ENCODE peak calls at places on chromosomes 5 and 9, in nine cellular contexts. Y is lower lobe of right lung, B is GM23338, J is body of pancreas, P is breast epithelium, Z is IMR-90, M is brain microvascular endothelial cell, K is tibial nerve, W is osteoblast. X is an unnamed sample.
A peak's percentile ranks its signal among the peaks of the same experiment; 100 is the strongest.

GRCh38 chr9:16267336-16268036 is 603.0 kb downstream of the BNC2 start:
- DNase-seq in Y (no peak), B (no peak), J (peak; percentile 37), P (no peak), Z (peak; percentile 57), M (peak; percentile 77), K (no peak), W (peak; percentile 77), X (no peak)

GRCh38 chr5:96633820-96634219 is 28.4 kb upstream of the CAST start:
- DNase-seq in Y (no peak), B (no peak), J (no peak), P (no peak), Z (peak; percentile 71), M (no peak), K (no peak), W (no peak), X (no peak)

GRCh38 chr5:151456321-151456940 is 9.0 kb downstream of the SLC36A1 start:
- DNase-seq in Y (no peak), B (no peak), J (no peak), P (no peak), Z (no peak), M (no peak), K (no peak), W (no peak), X (no peak)

GRCh38 chr5:179805529-179806249 is 977 bp downstream of the MGAT4B start:
- DNase-seq in Y (peak; percentile 72), B (peak; percentile 65), J (peak; percentile 51), P (no peak), Z (no peak), M (no peak), K (no peak), W (peak; percentile 98), X (peak; percentile 73)

GRCh38 chr9:137757613-137758029 is 120.0 kb upstream of the CACNA1B start:
- DNase-seq in Y (no peak), B (no peak), J (no peak), P (no peak), Z (peak; percentile 86), M (peak; percentile 56), K (no peak), W (peak; percentile 93), X (no peak)

GRCh38 chr9:127838375-127839078 is 15.9 kb downstream of the ENG start:
- DNase-seq in Y (peak; percentile 82), B (no peak), J (peak; percentile 47), P (no peak), Z (peak; percentile 93), M (peak; percentile 82), K (no peak), W (peak; percentile 99), X (peak; percentile 97)

GRCh38 chr9:32970554-32970953 is 30.9 kb downstream of the APTX start:
- DNase-seq in Y (no peak), B (no peak), J (no peak), P (no peak), Z (no peak), M (no peak), K (no peak), W (no peak), X (no peak)

GRCh38 chr5:58699762-58700118 is 116.9 kb downstream of the RAB3C start:
- DNase-seq in Y (no peak), B (no peak), J (no peak), P (no peak), Z (no peak), M (no peak), K (no peak), W (no peak), X (no peak)

GRCh38 chr5:135625061-135625460 is 46.3 kb upstream of the CXCL14 start:
- DNase-seq in Y (no peak), B (no peak), J (no peak), P (no peak), Z (no peak), M (no peak), K (no peak), W (no peak), X (no peak)

GRCh38 chr5:135625961-135626360 is 47.2 kb upstream of the CXCL14 start:
- DNase-seq in Y (no peak), B (no peak), J (no peak), P (no peak), Z (no peak), M (no peak), K (no peak), W (no peak), X (no peak)

GRCh38 chr5:135623186-135623715 is 44.5 kb upstream of the CXCL14 start:
- DNase-seq in Y (no peak), B (no peak), J (no peak), P (no peak), Z (no peak), M (no peak), K (no peak), W (no peak), X (no peak)

GRCh38 chr5:135626636-135627035 is 47.8 kb upstream of the CXCL14 start:
- DNase-seq in Y (no peak), B (no peak), J (no peak), P (no peak), Z (no peak), M (no peak), K (no peak), W (no peak), X (no peak)

DNA sequence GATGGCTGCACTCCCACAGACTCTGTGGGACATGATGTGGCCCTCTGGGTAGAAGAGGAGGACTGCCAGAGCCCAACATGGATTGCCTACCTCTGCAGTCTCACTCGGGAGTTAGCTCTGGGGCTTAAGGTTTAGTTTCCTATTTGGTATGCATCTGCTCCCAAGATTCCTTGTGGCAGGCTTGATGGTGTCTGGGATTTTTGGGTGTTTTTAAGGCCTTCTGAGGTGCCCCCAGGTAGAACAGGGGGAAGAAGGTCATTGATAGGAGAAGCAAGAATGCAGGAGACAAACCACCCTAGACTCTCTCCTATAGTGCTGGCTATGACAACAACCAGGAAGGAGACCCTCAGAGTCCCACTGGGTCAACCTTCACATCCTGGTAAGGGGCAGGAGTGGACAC is 46.7 kb upstream of the CXCL14 start:
- DNase-seq in Y (no peak), B (no peak), J (no peak), P (no peak), Z (no peak), M (no peak), K (no peak), W (no peak), X (no peak)
- H3K27me3 ChIP-seq in Y (no peaks in the 10 kb centered on the region), B (no peaks in the 10 kb centered on the region), J (no peaks in the 10 kb centered on the region), P (no peaks in the 10 kb centered on the region), Z (no peaks in the 10 kb centered on the region), M (no peaks in the 10 kb centered on the region), K (no peaks in the 10 kb centered on the region), W (no peaks in the 10 kb centered on the region), X (no peaks in the 10 kb centered on the region)

GRCh38 chr9:35842020-35842745 is 13.2 kb downstream of the TMEM8B start:
- DNase-seq in Y (no peak), B (no peak), J (no peak), P (no peak), Z (no peak), M (no peak), K (no peak), W (no peak), X (no peak)

GRCh38 chr9:35839926-35840325 is 10.9 kb downstream of the TMEM8B start:
- DNase-seq in Y (no peak), B (no peak), J (no peak), P (no peak), Z (no peak), M (no peak), K (no peak), W (no peak), X (no peak)

GRCh38 chr9:35842795-35843194 is 13.8 kb downstream of the TMEM8B start:
- DNase-seq in Y (no peak), B (no peak), J (no peak), P (no peak), Z (no peak), M (no peak), K (no peak), W (no peak), X (no peak)

GRCh38 chr9:35844628-35845301 is 15.7 kb downstream of the TMEM8B start:
- DNase-seq in Y (no peak), B (peak; percentile 64), J (peak; percentile 43), P (peak; percentile 49), Z (peak; percentile 94), M (peak; percentile 86), K (no peak), W (peak; percentile 98), X (no peak)

GRCh38 chr9:35840901-35841900 is 12.2 kb downstream of the TMEM8B start:
- DNase-seq in Y (no peak), B (no peak), J (no peak), P (no peak), Z (no peak), M (no peak), K (no peak), W (no peak), X (no peak)
- H3K27ac ChIP-seq in Y (no peak overlapping the region), B (no peak overlapping the region), J (no peak overlapping the region), P (no peak overlapping the region), Z (no peak overlapping the region), M (no peak overlapping the region), K (no peak overlapping the region), W (no peak overlapping the region), X (no peak overlapping the region)

GRCh38 chr5:93591323-93591945 is 8.4 kb downstream of the NR2F1 start:
- DNase-seq in Y (no peak), B (no peak), J (no peak), P (no peak), Z (no peak), M (no peak), K (no peak), W (no peak), X (no peak)

GRCh38 chr5:93589812-93590215 is 6.8 kb downstream of the NR2F1 start:
- DNase-seq in Y (no peak), B (no peak), J (no peak), P (no peak), Z (no peak), M (no peak), K (no peak), W (no peak), X (no peak)

GRCh38 chr5:93588586-93589347 is 5.7 kb downstream of the NR2F1 start:
- DNase-seq in Y (no peak), B (no peak), J (no peak), P (no peak), Z (peak; percentile 59), M (no peak), K (no peak), W (no peak), X (no peak)

GRCh38 chr5:93589348-93589662 is 6.3 kb downstream of the NR2F1 start:
- DNase-seq in Y (no peak), B (no peak), J (no peak), P (no peak), Z (no peak), M (no peak), K (no peak), W (no peak), X (no peak)

DNA sequence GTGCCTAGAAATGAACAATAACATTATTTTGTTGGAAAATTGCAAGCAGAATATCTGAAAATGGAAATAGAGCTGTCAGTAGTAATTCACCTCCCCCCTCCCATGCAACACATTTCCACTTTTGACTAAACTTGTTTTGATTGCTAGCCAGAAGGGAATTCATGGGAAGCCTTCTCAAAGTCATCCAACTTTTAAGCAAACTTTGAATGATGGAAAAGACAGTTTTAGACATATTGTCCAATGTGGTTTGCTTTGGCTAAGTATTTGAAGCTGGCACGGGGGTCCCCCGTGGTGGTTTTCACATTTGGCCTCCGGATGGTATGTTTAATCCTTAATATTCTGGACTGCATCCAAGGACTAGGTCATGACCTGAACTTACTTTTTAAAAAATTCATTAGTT is 7.5 kb downstream of the NR2F1 start:
- DNase-seq in Y (no peak), B (no peak), J (no peak), P (no peak), Z (no peak), M (no peak), K (no peak), W (no peak), X (no peak)
- H3K4me3 ChIP-seq in Y (peak overlapping the region; percentile 27), B (no peak overlapping the region), J (no peak overlapping the region), P (peak overlapping the region; percentile 63), Z (peak overlapping the region; percentile 0), M (peak overlapping the region; percentile 68), K (no peak overlapping the region), W (no peak overlapping the region), X (no peak overlapping the region)

DNA sequence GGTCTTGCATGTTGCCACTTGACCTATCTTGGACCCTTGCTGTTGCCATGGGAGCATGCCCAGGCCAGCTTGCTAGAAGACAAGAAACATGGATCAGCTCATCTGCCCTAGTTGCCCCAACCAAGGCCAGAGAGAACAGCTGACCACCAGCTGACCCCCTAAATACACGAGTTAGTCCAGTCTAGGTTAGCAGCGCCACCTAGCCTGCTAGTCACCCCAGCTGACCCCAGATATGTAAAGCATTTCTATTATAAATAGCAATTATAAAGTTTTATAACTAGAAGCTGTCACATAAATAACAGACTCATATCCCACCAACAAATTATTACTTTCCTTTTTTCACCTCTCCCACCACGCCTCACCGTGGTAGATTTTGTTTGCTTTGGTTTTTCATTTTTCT is 387.8 kb downstream of the RASEF start:
- DNase-seq in Y (no peak), B (no peak), J (no peak), P (no peak), Z (no peak), M (no peak), K (no peak), W (no peak), X (no peak)
- H3K27me3 ChIP-seq in Y (no peaks in the 10 kb centered on the region), B (no peaks in the 10 kb centered on the region), J (peaks cover 3% of the 10 kb centered on the region), P (no peaks in the 10 kb centered on the region), Z (no peaks in the 10 kb centered on the region), M (no peaks in the 10 kb centered on the region), K (no peaks in the 10 kb centered on the region), W (no peaks in the 10 kb centered on the region), X (no peaks in the 10 kb centered on the region)

X was measured in aorta.